ENCODE peak calls at places on chromosome 15, in eight cellular contexts. One of them, this sample, is unnamed.

GRCh38 chr15:93987068-93987467 is 244.3 kb upstream of the MCTP2 start:
- DNase-seq in Kasumi-1: no peak
- DNase-seq in AG09309: no peak
- DNase-seq in right lobe of liver: no peak
- DNase-seq in HTR-8/SVneo: no peak
- DNase-seq in naive B cell: no peak
- DNase-seq in spleen: no peak
- DNase-seq in endothelial cell: no peak
- DNase-seq in this sample: no peak

GRCh38 chr15:65869954-65870871 is 922 bp downstream of the RAB11A start:
- DNase-seq in Kasumi-1: peak
- DNase-seq in AG09309: no peak
- DNase-seq in right lobe of liver: peak
- DNase-seq in HTR-8/SVneo: peak
- DNase-seq in naive B cell: peak
- DNase-seq in spleen: peak
- DNase-seq in endothelial cell: peak
- DNase-seq in this sample: peak

GRCh38 chr15:71329041-71329440 is 213.8 kb downstream of the THSD4 start:
- DNase-seq in Kasumi-1: no peak
- DNase-seq in AG09309: no peak
- DNase-seq in right lobe of liver: no peak
- DNase-seq in HTR-8/SVneo: no peak
- DNase-seq in naive B cell: no peak
- DNase-seq in spleen: no peak
- DNase-seq in endothelial cell: peak
- DNase-seq in this sample: no peak

GRCh38 chr15:91857772-91858171 is 4.3 kb downstream of the SLCO3A1 start:
- DNase-seq in Kasumi-1: peak
- DNase-seq in AG09309: no peak
- DNase-seq in right lobe of liver: no peak
- DNase-seq in HTR-8/SVneo: no peak
- DNase-seq in naive B cell: peak
- DNase-seq in spleen: no peak
- DNase-seq in endothelial cell: no peak
- DNase-seq in this sample: no peak

GRCh38 chr15:77016321-77016695 is 21.4 kb downstream of the PSTPIP1 start:
- DNase-seq in Kasumi-1: no peak
- DNase-seq in AG09309: no peak
- DNase-seq in right lobe of liver: no peak
- DNase-seq in HTR-8/SVneo: no peak
- DNase-seq in naive B cell: no peak
- DNase-seq in spleen: no peak
- DNase-seq in endothelial cell: no peak
- DNase-seq in this sample: no peak

GRCh38 chr15:68479870-68480269 is 47.9 kb upstream of the ITGA11 start:
- DNase-seq in Kasumi-1: no peak
- DNase-seq in AG09309: no peak
- DNase-seq in right lobe of liver: no peak
- DNase-seq in HTR-8/SVneo: no peak
- DNase-seq in naive B cell: no peak
- DNase-seq in spleen: no peak
- DNase-seq in endothelial cell: no peak
- DNase-seq in this sample: no peak

GRCh38 chr15:75200765-75201608 is 695 bp upstream of the C15orf39 start:
- DNase-seq in Kasumi-1: peak
- DNase-seq in AG09309: no peak
- DNase-seq in right lobe of liver: no peak
- DNase-seq in HTR-8/SVneo: no peak
- DNase-seq in naive B cell: no peak
- DNase-seq in spleen: peak
- DNase-seq in endothelial cell: no peak
- DNase-seq in this sample: no peak

GRCh38 chr15:41648770-41649169 is 11.4 kb upstream of the MGA start:
- DNase-seq in Kasumi-1: no peak
- DNase-seq in AG09309: no peak
- DNase-seq in right lobe of liver: no peak
- DNase-seq in HTR-8/SVneo: no peak
- DNase-seq in naive B cell: no peak
- DNase-seq in spleen: no peak
- DNase-seq in endothelial cell: no peak
- DNase-seq in this sample: no peak

GRCh38 chr15:85329561-85330421 is 50.6 kb upstream of the AKAP13 start:
- DNase-seq in Kasumi-1: no peak
- DNase-seq in AG09309: no peak
- DNase-seq in right lobe of liver: no peak
- DNase-seq in HTR-8/SVneo: no peak
- DNase-seq in naive B cell: peak
- DNase-seq in spleen: peak
- DNase-seq in endothelial cell: no peak
- DNase-seq in this sample: no peak

GRCh38 chr15:58987036-58987435 is 427 bp upstream of the RNF111 start:
- DNase-seq in Kasumi-1: no peak
- DNase-seq in AG09309: no peak
- DNase-seq in right lobe of liver: no peak
- DNase-seq in HTR-8/SVneo: no peak
- DNase-seq in naive B cell: no peak
- DNase-seq in spleen: no peak
- DNase-seq in endothelial cell: no peak
- DNase-seq in this sample: no peak

GRCh38 chr15:55250392-55250791 is 39.2 kb downstream of the RAB27A start:
- DNase-seq in Kasumi-1: peak
- DNase-seq in AG09309: peak
- DNase-seq in right lobe of liver: no peak
- DNase-seq in HTR-8/SVneo: no peak
- DNase-seq in naive B cell: no peak
- DNase-seq in spleen: no peak
- DNase-seq in endothelial cell: no peak
- DNase-seq in this sample: no peak

GRCh38 chr15:70974004-70974832 is 81.6 kb downstream of the LRRC49 start:
- DNase-seq in Kasumi-1: peak
- DNase-seq in AG09309: peak
- DNase-seq in right lobe of liver: no peak
- DNase-seq in HTR-8/SVneo: peak
- DNase-seq in naive B cell: no peak
- DNase-seq in spleen: no peak
- DNase-seq in endothelial cell: no peak
- DNase-seq in this sample: no peak

GRCh38 chr15:101206173-101206572 is 45.7 kb downstream of the CHSY1 start:
- DNase-seq in Kasumi-1: no peak
- DNase-seq in AG09309: no peak
- DNase-seq in right lobe of liver: no peak
- DNase-seq in HTR-8/SVneo: no peak
- DNase-seq in naive B cell: no peak
- DNase-seq in spleen: no peak
- DNase-seq in endothelial cell: no peak
- DNase-seq in this sample: no peak

GRCh38 chr15:92840149-92840548 is 60.0 kb upstream of the CHD2 start:
- DNase-seq in Kasumi-1: no peak
- DNase-seq in AG09309: no peak
- DNase-seq in right lobe of liver: no peak
- DNase-seq in HTR-8/SVneo: no peak
- DNase-seq in naive B cell: no peak
- DNase-seq in spleen: no peak
- DNase-seq in endothelial cell: no peak
- DNase-seq in this sample: no peak

GRCh38 chr15:69578792-69579587 is 126.4 kb downstream of the RPLP1 start:
- DNase-seq in Kasumi-1: no peak
- DNase-seq in AG09309: no peak
- DNase-seq in right lobe of liver: peak
- DNase-seq in HTR-8/SVneo: no peak
- DNase-seq in naive B cell: no peak
- DNase-seq in spleen: peak
- DNase-seq in endothelial cell: no peak
- DNase-seq in this sample: peak

GRCh38 chr15:37098468-37099320 is 1.7 kb downstream of the MEIS2 start:
- DNase-seq in Kasumi-1: no peak
- DNase-seq in AG09309: no peak
- DNase-seq in right lobe of liver: peak
- DNase-seq in HTR-8/SVneo: no peak
- DNase-seq in naive B cell: no peak
- DNase-seq in spleen: peak
- DNase-seq in endothelial cell: peak
- DNase-seq in this sample: peak

GRCh38 chr15:71093089-71094024 is 21.9 kb upstream of the THSD4 start:
- DNase-seq in Kasumi-1: no peak
- DNase-seq in AG09309: no peak
- DNase-seq in right lobe of liver: no peak
- DNase-seq in HTR-8/SVneo: peak
- DNase-seq in naive B cell: no peak
- DNase-seq in spleen: no peak
- DNase-seq in endothelial cell: no peak
- DNase-seq in this sample: no peak

GRCh38 chr15:77507911-77508310 is 87.2 kb downstream of the HMG20A start:
- DNase-seq in Kasumi-1: peak
- DNase-seq in AG09309: no peak
- DNase-seq in right lobe of liver: no peak
- DNase-seq in HTR-8/SVneo: no peak
- DNase-seq in naive B cell: no peak
- DNase-seq in spleen: no peak
- DNase-seq in endothelial cell: no peak
- DNase-seq in this sample: no peak

GRCh38 chr15:48221885-48222284 is 15.8 kb downstream of the SLC12A1 start:
- DNase-seq in Kasumi-1: no peak
- DNase-seq in AG09309: no peak
- DNase-seq in right lobe of liver: no peak
- DNase-seq in HTR-8/SVneo: no peak
- DNase-seq in naive B cell: no peak
- DNase-seq in spleen: no peak
- DNase-seq in endothelial cell: no peak
- DNase-seq in this sample: no peak

GRCh38 chr15:51382787-51383186 is 41.3 kb downstream of the GLDN start:
- DNase-seq in Kasumi-1: peak
- DNase-seq in AG09309: no peak
- DNase-seq in right lobe of liver: no peak
- DNase-seq in HTR-8/SVneo: peak
- DNase-seq in naive B cell: no peak
- DNase-seq in spleen: no peak
- DNase-seq in endothelial cell: peak
- DNase-seq in this sample: no peak

GRCh38 chr15:41507820-41508290 is 5.8 kb downstream of the LTK start:
- DNase-seq in Kasumi-1: no peak
- DNase-seq in AG09309: no peak
- DNase-seq in right lobe of liver: peak
- DNase-seq in HTR-8/SVneo: no peak
- DNase-seq in naive B cell: no peak
- DNase-seq in spleen: no peak
- DNase-seq in endothelial cell: no peak
- DNase-seq in this sample: peak

GRCh38 chr15:35305031-35305555 is 220.0 kb upstream of the NANOGP8 start:
- DNase-seq in Kasumi-1: no peak
- DNase-seq in AG09309: no peak
- DNase-seq in right lobe of liver: no peak
- DNase-seq in HTR-8/SVneo: no peak
- DNase-seq in naive B cell: no peak
- DNase-seq in spleen: no peak
- DNase-seq in endothelial cell: no peak
- DNase-seq in this sample: no peak

GRCh38 chr15:40543082-40543481 is 21.8 kb downstream of the CCDC32 start:
- DNase-seq in Kasumi-1: no peak
- DNase-seq in AG09309: no peak
- DNase-seq in right lobe of liver: no peak
- DNase-seq in HTR-8/SVneo: no peak
- DNase-seq in naive B cell: no peak
- DNase-seq in spleen: no peak
- DNase-seq in endothelial cell: no peak
- DNase-seq in this sample: no peak

GRCh38 chr15:66720206-66721010 is 18.4 kb downstream of the SMAD6 start:
- DNase-seq in Kasumi-1: no peak
- DNase-seq in AG09309: peak
- DNase-seq in right lobe of liver: no peak
- DNase-seq in HTR-8/SVneo: no peak
- DNase-seq in naive B cell: no peak
- DNase-seq in spleen: no peak
- DNase-seq in endothelial cell: no peak
- DNase-seq in this sample: no peak

GRCh38 chr15:25734680-25735355 is 128.3 kb downstream of the ATP10A start:
- DNase-seq in Kasumi-1: no peak
- DNase-seq in AG09309: no peak
- DNase-seq in right lobe of liver: peak
- DNase-seq in HTR-8/SVneo: no peak
- DNase-seq in naive B cell: no peak
- DNase-seq in spleen: peak
- DNase-seq in endothelial cell: no peak
- DNase-seq in this sample: peak

This sample was measured in left lobe of liver.